ENCODE peak calls at places on chromosomes 12 and 14, in five cellular contexts. G, Q, C, F and S are unnamed samples.

GRCh38 chr14:101072531-101072930 is 169.0 kb upstream of the RTL1 start:
- DNase-seq in G (no peak), Q (no peak), C (no peak), F (no peak), S (no peak)

GRCh38 chr12:1115471-1116242 is 124.6 kb downstream of the ERC1 start:
- DNase-seq in G (no peak), Q (no peak), C (peak; percentile 29), F (peak; percentile 40), S (no peak)

GRCh38 chr12:101927042-101927441 is 49.7 kb downstream of the DRAM1 start:
- DNase-seq in G (no peak), Q (no peak), C (peak; percentile 76), F (no peak), S (no peak)

GRCh38 chr14:104436047-104436531 is 143.5 kb upstream of the C14orf180 start:
- DNase-seq in G (no peak), Q (no peak), C (peak; percentile 88), F (peak; percentile 16), S (peak; percentile 29)

GRCh38 chr12:49357099-49357678 is 10.1 kb upstream of the SPATS2 start:
- DNase-seq in G (peak; percentile 64), Q (no peak), C (peak; percentile 78), F (no peak), S (peak; percentile 36)

GRCh38 chr14:69319911-69320310 is 60.0 kb downstream of the GALNT16 start:
- DNase-seq in G (no peak), Q (no peak), C (no peak), F (no peak), S (no peak)

GRCh38 chr12:26121841-26122680 is 2.8 kb downstream of the BHLHE41 start:
- DNase-seq in G (peak; percentile 3), Q (peak; percentile 18), C (peak; percentile 34), F (no peak), S (peak; percentile 73)

GRCh38 chr12:68804654-68805591 is 3.1 kb upstream of the MDM2 start:
- DNase-seq in G (no peak), Q (no peak), C (no peak), F (no peak), S (no peak)

GRCh38 chr14:99274346-99275221 is 2.6 kb upstream of the BCL11B start:
- DNase-seq in G (no peak), Q (peak; percentile 60), C (peak; percentile 83), F (peak; percentile 12), S (peak; percentile 73)

GRCh38 chr14:101058571-101058970 is 155.0 kb upstream of the RTL1 start:
- DNase-seq in G (no peak), Q (no peak), C (peak; percentile 6), F (no peak), S (no peak)

GRCh38 chr14:75252254-75252837 is 26.3 kb upstream of the FOS start:
- DNase-seq in G (no peak), Q (no peak), C (no peak), F (no peak), S (no peak)

GRCh38 chr12:92261071-92261470 is 115.4 kb upstream of the BTG1 start:
- DNase-seq in G (no peak), Q (no peak), C (no peak), F (no peak), S (no peak)

GRCh38 chr12:46749322-46749721 is 76.5 kb downstream of the SLC38A4 start:
- DNase-seq in G (no peak), Q (no peak), C (no peak), F (no peak), S (no peak)

GRCh38 chr12:42143401-42144173 is 1.1 kb downstream of the GXYLT1 start:
- DNase-seq in G (peak; percentile 43), Q (no peak), C (peak; percentile 34), F (peak; percentile 4), S (peak; percentile 29)

GRCh38 chr14:90553921-90554336 is 157.1 kb downstream of the CALM1 start:
- DNase-seq in G (no peak), Q (no peak), C (no peak), F (no peak), S (no peak)

GRCh38 chr14:58607571-58608317 is 30.0 kb upstream of the DACT1 start:
- DNase-seq in G (no peak), Q (no peak), C (peak; percentile 58), F (peak; percentile 8), S (no peak)

GRCh38 chr14:71029236-71029781 is 122.0 kb downstream of the PCNX1 start:
- DNase-seq in G (no peak), Q (no peak), C (no peak), F (no peak), S (no peak)

GRCh38 chr14:20613094-20614037 is 22.2 kb upstream of the RNASE12 start:
- DNase-seq in G (peak; percentile 93), Q (peak; percentile 79), C (peak; percentile 98), F (peak; percentile 97), S (peak; percentile 74)

GRCh38 chr12:108468149-108468968 is 46.7 kb upstream of the FICD start:
- DNase-seq in G (peak; percentile 51), Q (peak; percentile 7), C (peak; percentile 49), F (peak; percentile 21), S (peak; percentile 59)

GRCh38 chr14:90626550-90626949 is 189.7 kb downstream of the TTC7B start:
- DNase-seq in G (no peak), Q (no peak), C (no peak), F (no peak), S (no peak)

GRCh38 chr12:54522213-54522612 is 24.7 kb downstream of the NCKAP1L start:
- DNase-seq in G (no peak), Q (no peak), C (peak; percentile 17), F (no peak), S (no peak)

GRCh38 chr14:95516554-95517209 is at the start of gene SYNE3:
- DNase-seq in G (no peak), Q (peak; percentile 46), C (peak; percentile 59), F (no peak), S (peak; percentile 94)

GRCh38 chr12:68521321-68521839 is 89.3 kb upstream of the RAP1B start:
- DNase-seq in G (no peak), Q (no peak), C (peak; percentile 83), F (peak; percentile 78), S (no peak)

GRCh38 chr14:94307410-94307992 is 14.4 kb upstream of the SERPINA10 start:
- DNase-seq in G (no peak), Q (no peak), C (no peak), F (no peak), S (no peak)

GRCh38 chr12:6044082-6044481 is 80.4 kb downstream of the VWF start:
- DNase-seq in G (no peak), Q (no peak), C (no peak), F (no peak), S (no peak)

GRCh38 chr12:96850676-96851075 is 56.4 kb upstream of the NEDD1 start:
- DNase-seq in G (no peak), Q (no peak), C (no peak), F (no peak), S (no peak)

DNA sequence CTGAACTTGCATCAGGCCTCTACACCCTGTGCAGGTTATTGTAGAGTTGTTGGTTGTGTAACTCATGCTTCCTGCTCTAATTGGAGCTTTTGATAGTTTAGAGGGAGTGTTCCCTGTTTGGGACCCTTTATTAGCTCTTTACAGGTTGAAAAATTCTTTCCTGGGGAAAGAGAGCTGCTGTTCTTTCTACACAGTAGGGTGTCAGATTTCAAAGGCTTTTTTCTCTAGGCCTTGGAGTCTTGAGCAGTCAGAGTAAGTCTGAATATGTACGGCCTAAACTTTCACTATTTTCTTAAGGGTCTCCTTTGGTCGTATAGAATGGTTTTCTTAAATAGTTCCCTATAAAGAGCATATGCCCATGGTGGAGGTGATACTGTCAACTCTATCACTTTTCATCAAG is 60.7 kb upstream of the NEDD1 start:
- DNase-seq in G (no peak), Q (no peak), C (no peak), F (no peak), S (no peak)
- TF ChIP-seq CTCF in G (no peak), Q (no peak), C (no peak), F (no peak), S (no peak)

GRCh38 chr14:33347816-33348215 is 409.1 kb downstream of the NPAS3 start:
- DNase-seq in G (no peak), Q (no peak), C (peak; percentile 11), F (no peak), S (no peak)

GRCh38 chr14:33343016-33343415 is 404.3 kb downstream of the NPAS3 start:
- DNase-seq in G (no peak), Q (no peak), C (peak; percentile 7), F (peak; percentile 52), S (no peak)

GRCh38 chr14:33352821-33353220 is 414.1 kb downstream of the NPAS3 start:
- DNase-seq in G (no peak), Q (no peak), C (no peak), F (peak; percentile 39), S (no peak)

DNA sequence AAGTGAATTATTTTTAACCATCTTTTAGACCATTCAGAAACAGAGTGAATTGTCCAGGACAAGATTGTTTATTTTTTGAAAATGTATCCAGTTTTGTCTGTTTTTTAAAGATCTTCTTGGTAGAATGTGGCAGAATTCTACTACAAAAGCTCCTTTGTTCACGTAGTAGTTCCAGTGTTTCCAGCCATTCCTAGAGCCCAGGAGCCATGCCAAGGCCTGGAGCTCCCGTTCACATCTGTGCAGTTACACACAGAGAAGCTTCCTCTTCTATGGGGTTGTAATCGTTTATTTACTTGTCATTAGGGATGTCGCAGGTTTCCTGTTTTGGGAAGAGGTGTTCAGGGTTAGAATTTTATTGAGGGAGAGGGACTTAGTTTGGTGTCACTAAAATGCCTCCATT is 409.8 kb downstream of the NPAS3 start:
- DNase-seq in G (no peak), Q (no peak), C (no peak), F (no peak), S (no peak)
- TF ChIP-seq CTCF in G (no peak), Q (no peak), C (no peak), F (no peak), S (no peak)

GRCh38 chr12:113860059-113860820 is 105.9 kb downstream of the RBM19 start:
- DNase-seq in G (no peak), Q (no peak), C (no peak), F (no peak), S (no peak)
- TF ChIP-seq CTCF in G (no peak), Q (no peak), C (no peak), F (no peak), S (no peak)

DNA sequence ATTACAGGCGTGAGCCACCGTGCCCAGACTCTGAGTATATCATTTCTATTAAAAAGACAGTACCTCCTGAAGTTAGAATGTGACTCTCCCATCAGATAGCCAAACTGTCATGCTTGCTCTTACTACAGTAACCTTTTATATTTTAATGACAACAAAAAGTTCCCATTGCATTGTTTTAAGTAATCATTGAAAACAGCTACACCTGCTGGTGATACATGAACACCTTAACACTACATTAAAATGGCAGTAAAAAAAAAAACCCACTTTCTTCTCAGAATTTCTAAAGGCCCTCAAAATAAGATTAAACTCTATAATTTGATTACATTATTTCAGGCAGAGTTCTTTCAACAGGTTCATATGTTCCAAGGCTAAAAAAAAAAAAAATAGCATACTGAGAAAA is 76.7 kb downstream of the SH2B3 start:
- DNase-seq in G (peak; percentile 18), Q (no peak), C (no peak), F (no peak), S (no peak)
- TF ChIP-seq CTCF in G (peak; percentile 72), Q (peak; percentile 19), C (no peak), F (peak; percentile 12), S (no peak)

DNA sequence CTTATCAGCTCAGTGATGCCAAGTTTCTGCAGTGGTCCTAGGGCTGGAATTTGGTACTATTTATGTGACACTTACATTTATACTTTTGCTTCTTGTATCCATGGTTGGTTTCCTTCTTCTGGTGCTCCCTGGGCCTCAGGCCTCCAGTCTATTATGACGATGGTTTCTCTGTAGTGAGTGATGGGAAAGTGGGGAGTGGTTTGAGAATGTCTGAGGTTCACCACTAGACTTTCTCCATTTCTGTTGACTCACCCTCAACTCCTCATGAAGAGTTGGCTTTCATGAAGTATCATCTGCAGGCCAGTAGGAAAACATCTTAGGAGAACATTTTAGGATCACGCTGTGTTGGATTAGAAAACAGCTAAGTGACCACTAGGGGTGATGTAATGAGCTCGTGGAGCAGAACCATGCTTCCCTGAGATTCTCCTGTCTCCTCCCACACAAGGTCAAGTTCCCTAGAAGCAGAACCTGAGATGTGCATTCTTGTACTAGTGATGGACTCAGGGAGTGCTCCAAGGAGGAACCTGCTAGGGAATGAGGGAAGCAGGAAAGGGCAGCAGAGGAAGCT is 32.1 kb downstream of the RPH3A start:
- DNase-seq in G (no peak), Q (no peak), C (no peak), F (no peak), S (no peak)
- TF ChIP-seq CTCF in G (peak; percentile 45), Q (no peak), C (no peak), F (peak; percentile 26), S (no peak)